ENCODE peak calls at places on chromosomes 4 and X, in five cellular contexts. B is mucosa of descending colon, R is fibroblast of lung, S is pancreas, T is adrenal gland. A is an unnamed sample.

GRCh38 chr4:76624271-76624681 is 189.2 kb downstream of the SHROOM3 start:
- DNase-seq in B (no peak), R (peak; percentile 98), S (no peak), T (peak; percentile 71), A (no peak)

GRCh38 chr4:125021189-125021588 is 293.6 kb upstream of the FAT4 start:
- DNase-seq in B (no peak), R (no peak), S (no peak), T (no peak), A (no peak)

GRCh38 chr4:88743696-88744095 is 46.1 kb upstream of the NAP1L5 start:
- DNase-seq in B (no peak), R (peak; percentile 95), S (no peak), T (no peak), A (no peak)

GRCh38 chrX:71870337-71871098 is 40.1 kb upstream of the NHSL2 start:
- DNase-seq in B (no peak), R (peak; percentile 45), S (no peak), T (no peak), A (peak; percentile 44)

GRCh38 chrX:103503163-103503852 is 16.0 kb downstream of the RAB40A start:
- DNase-seq in B (no peak), R (peak; percentile 27), S (no peak), T (no peak), A (no peak)

GRCh38 chr4:7261174-7261573 is 68.8 kb downstream of the SORCS2 start:
- DNase-seq in B (no peak), R (peak; percentile 40), S (no peak), T (no peak), A (no peak)

GRCh38 chr4:181350578-181351420 is 892.4 kb upstream of the TENM3 start:
- DNase-seq in B (no peak), R (no peak), S (no peak), T (no peak), A (no peak)

GRCh38 chr4:1413687-1414479 is 7.6 kb upstream of the NKX1-1 start:
- DNase-seq in B (no peak), R (no peak), S (no peak), T (no peak), A (no peak)

GRCh38 chrX:153687121-153688039 is at the start of gene SLC6A8:
- DNase-seq in B (peak; percentile 73), R (peak; percentile 53), S (peak; percentile 88), T (peak; percentile 77), A (peak; percentile 68)

GRCh38 chr4:20253272-20253798 is 1.6 kb downstream of the SLIT2 start:
- DNase-seq in B (peak; percentile 28), R (peak; percentile 24), S (peak; percentile 61), T (peak; percentile 24), A (no peak)

GRCh38 chr4:177251237-177251636 is 58.4 kb upstream of the NEIL3 start:
- DNase-seq in B (no peak), R (no peak), S (no peak), T (no peak), A (no peak)

GRCh38 chrX:134711135-134711941 is 53.1 kb upstream of the PLAC1 start:
- DNase-seq in B (no peak), R (peak; percentile 20), S (no peak), T (no peak), A (no peak)

GRCh38 chrX:121161501-121161933 is 114.1 kb downstream of the GLUD2 start:
- DNase-seq in B (no peak), R (no peak), S (no peak), T (no peak), A (no peak)

GRCh38 chr4:39732728-39733127 is 34.8 kb downstream of the UBE2K start:
- DNase-seq in B (no peak), R (peak; percentile 88), S (no peak), T (no peak), A (no peak)

GRCh38 chr4:5710065-5710961 is 688 bp upstream of the EVC start:
- DNase-seq in B (no peak), R (peak; percentile 31), S (no peak), T (no peak), A (no peak)

GRCh38 chr4:165190591-165191212 is 16.7 kb upstream of the KLHL2 start:
- DNase-seq in B (no peak), R (no peak), S (no peak), T (no peak), A (no peak)

GRCh38 chrX:134148293-134148692 is 88.7 kb upstream of the CCDC160 start:
- DNase-seq in B (no peak), R (no peak), S (no peak), T (no peak), A (no peak)

GRCh38 chr4:1047976-1048780 is 36.8 kb downstream of the FGFRL1 start:
- DNase-seq in B (peak; percentile 52), R (no peak), S (peak; percentile 71), T (peak; percentile 24), A (no peak)

GRCh38 chrX:51608766-51609165 is 9.9 kb downstream of the CENPVL3 start:
- DNase-seq in B (no peak), R (peak; percentile 33), S (no peak), T (no peak), A (no peak)

GRCh38 chrX:102745513-102746133 is 25.1 kb downstream of the GPRASP3 start:
- DNase-seq in B (no peak), R (no peak), S (peak; percentile 54), T (no peak), A (no peak)

GRCh38 chrX:12929701-12930100 is 23.3 kb downstream of the TLR8 start:
- DNase-seq in B (no peak), R (peak; percentile 23), S (no peak), T (no peak), A (no peak)

GRCh38 chr4:15754323-15754722 is 23.8 kb upstream of the CD38 start:
- DNase-seq in B (no peak), R (peak; percentile 88), S (no peak), T (peak; percentile 26), A (no peak)

GRCh38 chrX:92232182-92232581 is 453.0 kb downstream of the PCDH11X start:
- DNase-seq in B (no peak), R (peak; percentile 2), S (no peak), T (no peak), A (peak; percentile 0)

GRCh38 chr4:137641554-137641953 is 109.3 kb upstream of the PCDH18 start:
- DNase-seq in B (no peak), R (peak; percentile 24), S (no peak), T (no peak), A (no peak)

GRCh38 chrX:38232287-38232686 is 11.6 kb upstream of the SRPX start:
- DNase-seq in B (no peak), R (peak; percentile 80), S (no peak), T (no peak), A (no peak)

DNA sequence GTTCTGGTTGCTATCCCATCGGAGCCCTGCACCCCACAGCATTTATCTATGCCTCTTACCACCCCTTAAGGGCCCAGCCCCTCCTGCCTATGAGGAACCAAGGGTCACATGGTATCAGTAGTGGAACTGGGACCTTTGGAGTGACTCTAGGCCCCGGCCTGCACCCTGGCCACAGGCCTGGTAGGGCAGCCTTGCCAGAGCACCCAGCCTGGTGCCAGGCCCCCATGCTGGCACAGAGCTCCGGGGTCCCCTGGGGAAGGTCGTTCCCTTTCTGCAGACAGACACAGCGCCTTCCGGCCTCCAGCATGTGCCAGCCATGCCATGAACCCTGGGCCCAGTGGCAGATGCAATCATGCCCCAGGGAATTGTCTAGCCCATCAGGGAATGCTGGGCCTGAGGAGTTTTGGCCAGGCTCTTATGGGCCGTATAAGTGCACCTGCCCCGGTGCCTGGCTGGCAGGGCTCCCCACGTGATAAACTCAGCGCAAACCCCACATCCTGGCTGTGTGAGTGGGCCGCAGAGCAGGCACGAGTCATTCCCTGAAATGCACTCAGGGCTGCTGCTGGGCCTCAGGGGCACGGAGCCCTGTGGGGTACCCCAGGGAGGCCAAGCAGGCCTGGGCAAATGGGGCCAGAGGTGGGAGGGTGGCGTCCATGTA is 19.8 kb upstream of the ADD1 start:
- DNase-seq in B (no peak), R (no peak), S (peak; percentile 64), T (no peak), A (no peak)
- H3K4me1 ChIP-seq in B (no peaks in the 10 kb centered on the region), R (no peaks in the 10 kb centered on the region), S (no peaks in the 10 kb centered on the region), T (peaks cover 1% of the 10 kb centered on the region), A (no peaks in the 10 kb centered on the region)

GRCh38 chr4:186069734-186070133 is 778 bp downstream of the TLR3 start:
- DNase-seq in B (no peak), R (no peak), S (no peak), T (no peak), A (no peak)
- H3K4me3 ChIP-seq in B (peak overlapping the region; percentile 11), R (peak overlapping the region; percentile 55), S (no peak overlapping the region), T (peak overlapping the region; percentile 76), A (no peak overlapping the region)

GRCh38 chr4:36320130-36320902 is 38.9 kb downstream of the DTHD1 start:
- DNase-seq in B (no peak), R (no peak), S (no peak), T (no peak), A (no peak)
- H3K4me1 ChIP-seq in B (no peaks in the 10 kb centered on the region), R (no peaks in the 10 kb centered on the region), S (no peaks in the 10 kb centered on the region), T (no peaks in the 10 kb centered on the region), A (no peaks in the 10 kb centered on the region)

GRCh38 chrX:53598169-53598568 is 88.3 kb downstream of the HUWE1 start:
- DNase-seq in B (no peak), R (no peak), S (no peak), T (no peak), A (no peak)
- H3K4me3 ChIP-seq in B (no peak overlapping the region), R (no peak overlapping the region), S (no peak overlapping the region), T (no peak overlapping the region), A (no peak overlapping the region)

GRCh38 chr4:99826016-99826415 is 9.4 kb downstream of the DAPP1 start:
- DNase-seq in B (no peak), R (no peak), S (no peak), T (no peak), A (no peak)
- H3K4me1 ChIP-seq in B (no peaks in the 10 kb centered on the region), R (no peaks in the 10 kb centered on the region), S (no peaks in the 10 kb centered on the region), T (no peaks in the 10 kb centered on the region), A (no peaks in the 10 kb centered on the region)

GRCh38 chr4:183384516-183384915 is 59.9 kb upstream of the CDKN2AIP start:
- DNase-seq in B (no peak), R (no peak), S (no peak), T (no peak), A (no peak)

GRCh38 chr4:183388777-183389176 is 55.7 kb upstream of the CDKN2AIP start:
- DNase-seq in B (no peak), R (no peak), S (no peak), T (no peak), A (no peak)

GRCh38 chr4:183388021-183388420 is 56.4 kb upstream of the CDKN2AIP start:
- DNase-seq in B (no peak), R (no peak), S (no peak), T (no peak), A (no peak)

GRCh38 chr4:183383606-183384005 is 60.8 kb upstream of the CDKN2AIP start:
- DNase-seq in B (no peak), R (no peak), S (no peak), T (no peak), A (no peak)

DNA sequence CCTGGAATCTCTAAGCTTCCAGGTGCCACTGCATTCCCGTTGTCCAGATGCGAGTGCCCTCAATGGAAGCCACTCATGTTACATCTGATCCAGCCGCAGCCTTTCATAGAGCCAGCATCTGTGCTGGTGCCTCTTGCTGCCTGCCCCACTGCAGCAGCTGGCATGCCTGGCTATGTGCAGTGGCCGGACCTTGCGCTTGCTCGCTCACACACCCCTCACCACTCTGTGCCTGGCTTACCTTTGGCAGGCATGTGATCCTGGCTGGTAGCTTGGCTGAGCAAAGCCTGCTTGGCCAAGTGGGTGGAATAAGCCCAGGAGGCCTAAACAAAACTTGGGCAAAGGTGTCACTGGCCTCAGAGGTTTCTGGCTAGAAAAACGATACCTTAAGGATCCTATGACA is 59.5 kb upstream of the CDKN2AIP start:
- DNase-seq in B (no peak), R (no peak), S (no peak), T (no peak), A (no peak)
- H3K4me3 ChIP-seq in B (no peak overlapping the region), R (no peak overlapping the region), S (no peak overlapping the region), T (no peak overlapping the region), A (no peak overlapping the region)

A was measured in Caco-2.